ENCODE peak calls at places on chromosomes 2 and 18, in eight cellular contexts. A is cardiac fibroblast; X is MCF 10A; D is posterior cingulate gyrus; I is SK-N-DZ; S is stimulated activated CD4-positive, alpha-beta T cell treated with anti-CD3 and anti-CD28 coated beads, Interleukin-2, amount 100 ng/mL, for 48 hours; H is NCI-H345; M is AG10803. Z is an unnamed sample.

GRCh38 chr2:207819021-207819687 is 49.4 kb upstream of the FZD5 start:
- DNase-seq in A (no peak), X (no peak), D (no peak), I (no peak), S (no peak), H (peak), M (no peak), Z (no peak)

GRCh38 chr18:34707670-34708069 is 2.4 kb upstream of the DTNA start:
- DNase-seq in A (peak), X (peak), D (peak), I (no peak), S (no peak), H (peak), M (peak), Z (no peak)

GRCh38 chr2:67974564-67975430 is 88.0 kb downstream of the C1D start:
- DNase-seq in A (no peak), X (no peak), D (peak), I (no peak), S (no peak), H (peak), M (peak), Z (no peak)

GRCh38 chr2:230982528-230982927 is 13.4 kb upstream of the SPATA3 start:
- DNase-seq in A (no peak), X (no peak), D (no peak), I (no peak), S (no peak), H (no peak), M (no peak), Z (no peak)

GRCh38 chr2:238239552-238239871 is 326 bp downstream of the HES6 start:
- DNase-seq in A (no peak), X (no peak), D (no peak), I (peak), S (peak), H (no peak), M (no peak), Z (peak)

GRCh38 chr18:45687617-45688016 is 36.4 kb upstream of the SLC14A1 start:
- DNase-seq in A (no peak), X (no peak), D (no peak), I (no peak), S (no peak), H (peak), M (no peak), Z (no peak)

GRCh38 chr18:13217971-13218375 is 587 bp upstream of the LDLRAD4 start:
- DNase-seq in A (peak), X (no peak), D (no peak), I (peak), S (no peak), H (no peak), M (no peak), Z (no peak)

GRCh38 chr18:58779514-58779913 is 85.2 kb upstream of the ZNF532 start:
- DNase-seq in A (no peak), X (no peak), D (no peak), I (no peak), S (no peak), H (no peak), M (no peak), Z (no peak)

GRCh38 chr2:183037660-183038340 is 457 bp downstream of the NCKAP1 start:
- DNase-seq in A (no peak), X (peak), D (peak), I (peak), S (peak), H (peak), M (peak), Z (peak)

GRCh38 chr2:6826081-6826913 is 39.4 kb downstream of the CMPK2 start:
- DNase-seq in A (peak), X (peak), D (no peak), I (peak), S (peak), H (peak), M (peak), Z (peak)

GRCh38 chr2:102357975-102358374 is 2.4 kb downstream of the IL18R1 start:
- DNase-seq in A (no peak), X (no peak), D (no peak), I (no peak), S (no peak), H (no peak), M (no peak), Z (no peak)

GRCh38 chr18:64365106-64365505 is 216.2 kb upstream of the LINC00305 start:
- DNase-seq in A (no peak), X (no peak), D (no peak), I (no peak), S (no peak), H (no peak), M (no peak), Z (no peak)

GRCh38 chr2:146661494-146662096 is 1183.2 kb upstream of the ACVR2A start:
- DNase-seq in A (peak), X (peak), D (no peak), I (peak), S (no peak), H (peak), M (peak), Z (no peak)

GRCh38 chr2:74571058-74571457 is 16.5 kb downstream of the DOK1 start:
- DNase-seq in A (no peak), X (no peak), D (no peak), I (no peak), S (no peak), H (no peak), M (no peak), Z (no peak)

GRCh38 chr18:62329676-62330454 is 4.8 kb downstream of the TNFRSF11A start:
- DNase-seq in A (peak), X (peak), D (no peak), I (no peak), S (peak), H (no peak), M (peak), Z (no peak)

GRCh38 chr2:227201806-227202205 is 37.4 kb downstream of the COL4A3 start:
- DNase-seq in A (no peak), X (no peak), D (no peak), I (no peak), S (no peak), H (no peak), M (no peak), Z (no peak)

GRCh38 chr2:179240481-179241451 is 23.9 kb downstream of the SESTD1 start:
- DNase-seq in A (no peak), X (no peak), D (no peak), I (no peak), S (no peak), H (no peak), M (no peak), Z (no peak)

GRCh38 chr2:199907008-199907714 is 3.9 kb upstream of the C2orf69 start:
- DNase-seq in A (no peak), X (no peak), D (no peak), I (no peak), S (no peak), H (no peak), M (no peak), Z (no peak)

GRCh38 chr2:23944527-23944926 is 4.3 kb downstream of the UBXN2A start:
- DNase-seq in A (no peak), X (peak), D (no peak), I (no peak), S (no peak), H (no peak), M (no peak), Z (no peak)

GRCh38 chr2:147232225-147232669 is 612.6 kb upstream of the ACVR2A start:
- DNase-seq in A (no peak), X (no peak), D (no peak), I (no peak), S (no peak), H (peak), M (no peak), Z (no peak)

GRCh38 chr2:241886840-241887447 is 17.4 kb downstream of the RTP5 start:
- DNase-seq in A (no peak), X (no peak), D (no peak), I (no peak), S (no peak), H (no peak), M (no peak), Z (no peak)

GRCh38 chr2:14587119-14587518 is 45.4 kb upstream of the LRATD1 start:
- DNase-seq in A (peak), X (peak), D (no peak), I (no peak), S (no peak), H (no peak), M (peak), Z (no peak)

GRCh38 chr2:241506793-241507429 is 1.5 kb downstream of the STK25 start:
- DNase-seq in A (no peak), X (no peak), D (no peak), I (no peak), S (no peak), H (no peak), M (no peak), Z (no peak)

GRCh38 chr18:57353940-57354461 is 1.6 kb downstream of the ST8SIA3 start:
- DNase-seq in A (peak), X (no peak), D (peak), I (peak), S (peak), H (no peak), M (peak), Z (no peak)

GRCh38 chr2:118430510-118431187 is 342.4 kb downstream of the INSIG2 start:
- DNase-seq in A (peak), X (peak), D (no peak), I (no peak), S (no peak), H (no peak), M (peak), Z (no peak)

GRCh38 chr2:102005989-102006885 is 14.5 kb downstream of the IL1R2 start:
- DNase-seq in A (peak), X (peak), D (no peak), I (peak), S (peak), H (no peak), M (peak), Z (no peak)

GRCh38 chr18:34467059-34467458 is 242.3 kb upstream of the NOL4 start:
- DNase-seq in A (peak), X (peak), D (no peak), I (no peak), S (no peak), H (no peak), M (no peak), Z (no peak)

GRCh38 chr2:108194409-108195132 is 45.2 kb upstream of the SULT1C3 start:
- DNase-seq in A (peak), X (no peak), D (no peak), I (peak), S (no peak), H (peak), M (peak), Z (no peak)

GRCh38 chr18:79952457-79952995 is 1.1 kb upstream of the SLC66A2 start:
- DNase-seq in A (no peak), X (no peak), D (no peak), I (no peak), S (no peak), H (no peak), M (no peak), Z (no peak)

GRCh38 chr18:63476666-63477065 is at the start of gene SERPINB5:
- DNase-seq in A (no peak), X (peak), D (no peak), I (no peak), S (no peak), H (peak), M (no peak), Z (no peak)

GRCh38 chr2:241255542-241256167 is 59.8 kb downstream of the HDLBP start:
- DNase-seq in A (no peak), X (no peak), D (no peak), I (no peak), S (no peak), H (no peak), M (no peak), Z (no peak)

GRCh38 chr2:166158546-166158945 is 30.7 kb upstream of the SCN1A start:
- DNase-seq in A (peak), X (no peak), D (no peak), I (no peak), S (no peak), H (no peak), M (peak), Z (no peak)

GRCh38 chr2:236308855-236309668 is 44.9 kb upstream of the ASB18 start:
- DNase-seq in A (no peak), X (no peak), D (no peak), I (no peak), S (no peak), H (no peak), M (no peak), Z (no peak)

GRCh38 chr2:138391956-138392355 is 109.6 kb upstream of the SPOPL start:
- DNase-seq in A (peak), X (no peak), D (no peak), I (no peak), S (no peak), H (no peak), M (no peak), Z (no peak)

GRCh38 chr2:40038646-40039045 is 259.6 kb upstream of the THUMPD2 start:
- DNase-seq in A (no peak), X (no peak), D (no peak), I (peak), S (no peak), H (no peak), M (no peak), Z (no peak)

GRCh38 chr18:55489034-55489741 is 98.8 kb downstream of the TCF4 start:
- DNase-seq in A (no peak), X (no peak), D (no peak), I (peak), S (no peak), H (no peak), M (peak), Z (no peak)

GRCh38 chr2:230097841-230098240 is 29.1 kb upstream of the SLC16A14 start:
- DNase-seq in A (peak), X (peak), D (no peak), I (no peak), S (no peak), H (no peak), M (no peak), Z (no peak)